ENCODE peak calls at places on chromosomes 13 and 19, in six cellular contexts. H is fibroblast of lung; G is NCI-H2171; X is KBM-7; E is amniotic stem cell; C is stimulated activated CD4-positive, alpha-beta T cell treated with anti-CD3 and anti-CD28 coated beads, Interleukin-4, amount 100 ng/mL, for 24 hours. M is an unnamed sample.

GRCh38 chr19:13134626-13135025 is 15.5 kb downstream of the STX10 start:
- DNase-seq in G (no peak), X (no peak), H (no peak), C (no peak), E (no peak), M (no peak)

GRCh38 chr13:24463078-24463477 is 49.5 kb downstream of the PARP4 start:
- DNase-seq in X (no peak), G (no peak), H (no peak), C (no peak), E (no peak), M (no peak)

GRCh38 chr19:6041991-6042421 is 64.1 kb upstream of the RANBP3 start:
- DNase-seq in H (no peak), X (no peak), C (no peak), G (no peak), E (no peak), M (no peak)

GRCh38 chr13:70098669-70099068 is 9.0 kb upstream of the ATXN8OS start:
- DNase-seq in G (peak), C (no peak), H (no peak), E (no peak), X (peak), M (no peak)

GRCh38 chr13:94312511-94313191 is 166.8 kb downstream of the DCT start:
- DNase-seq in G (no peak), E (no peak), X (no peak), H (peak), C (no peak), M (no peak)

GRCh38 chr13:110109910-110110309 is 197.0 kb downstream of the COL4A1 start:
- DNase-seq in X (no peak), C (no peak), H (peak), G (no peak), E (peak), M (no peak)

GRCh38 chr19:17836530-17836929 is 11.3 kb downstream of the JAK3 start:
- DNase-seq in G (no peak), C (no peak), X (no peak), H (no peak), E (no peak), M (no peak)

GRCh38 chr19:14943601-14944000 is 2.3 kb downstream of the OR7C2 start:
- DNase-seq in G (no peak), C (no peak), E (no peak), X (peak), H (no peak), M (no peak)

GRCh38 chr13:30805603-30806011 is 70.3 kb downstream of the ALOX5AP start:
- DNase-seq in H (peak), G (no peak), E (no peak), C (no peak), X (no peak), M (no peak)

GRCh38 chr13:113589251-113589960 is 4.9 kb downstream of the TFDP1 start:
- DNase-seq in G (no peak), X (no peak), C (no peak), E (no peak), H (no peak), M (no peak)

GRCh38 chr19:45166723-45167252 is 6.0 kb upstream of the NKPD1 start:
- DNase-seq in G (no peak), E (no peak), X (no peak), C (no peak), H (no peak), M (peak)

GRCh38 chr19:6217752-6218403 is 61.9 kb downstream of the MLLT1 start:
- DNase-seq in X (no peak), E (no peak), C (no peak), H (no peak), G (no peak), M (no peak)

GRCh38 chr13:42484396-42484795 is 89.6 kb upstream of the TNFSF11 start:
- DNase-seq in E (no peak), C (no peak), H (peak), X (no peak), G (peak), M (no peak)

GRCh38 chr19:17184381-17184841 is 30.7 kb upstream of the USE1 start:
- DNase-seq in E (no peak), G (no peak), X (peak), H (no peak), C (peak), M (no peak)

GRCh38 chr19:34232566-34233481 is 21.5 kb upstream of the GARRE1 start:
- DNase-seq in G (no peak), H (peak), C (peak), X (peak), E (peak), M (no peak)

GRCh38 chr13:38372818-38373217 is 23.2 kb downstream of the UFM1 start:
- DNase-seq in G (no peak), C (no peak), E (no peak), X (no peak), H (no peak), M (no peak)

GRCh38 chr13:105090244-105090643 is 1445.2 kb downstream of the EFNB2 start:
- DNase-seq in H (peak), E (no peak), G (no peak), C (no peak), X (no peak), M (no peak)

GRCh38 chr19:5339950-5340636 is 519 bp downstream of the PTPRS start:
- DNase-seq in C (no peak), G (peak), E (no peak), X (no peak), H (no peak), M (peak)

GRCh38 chr13:23044906-23045305 is 135.9 kb upstream of the SGCG start:
- DNase-seq in H (no peak), C (no peak), X (no peak), E (no peak), G (no peak), M (no peak)

GRCh38 chr19:7933411-7933810 is 7.5 kb upstream of the CTXN1 start:
- DNase-seq in X (no peak), E (no peak), H (no peak), G (no peak), C (no peak), M (no peak)

GRCh38 chr19:46579286-46579944 is 21.7 kb upstream of the CALM3 start:
- DNase-seq in E (no peak), C (peak), X (peak), H (no peak), G (no peak), M (peak)

GRCh38 chr13:95191821-95192220 is 109.4 kb downstream of the ABCC4 start:
- DNase-seq in E (peak), C (peak), H (peak), G (peak), X (peak), M (peak)

GRCh38 chr13:33676700-33677048 is 141.3 kb upstream of the RFC3 start:
- DNase-seq in G (no peak), E (peak), C (peak), X (peak), H (peak), M (peak)

GRCh38 chr13:39038569-39038898 is 278 bp downstream of the NHLRC3 start:
- DNase-seq in H (no peak), X (no peak), G (no peak), E (no peak), C (peak), M (no peak)

GRCh38 chr13:113924184-113924583 is 49.7 kb downstream of the C13orf46 start:
- DNase-seq in H (no peak), C (no peak), E (no peak), X (no peak), G (no peak), M (no peak)

GRCh38 chr19:4474504-4475136 is 2.5 kb downstream of the HDGFL2 start:
- DNase-seq in E (peak), G (peak), H (peak), C (no peak), X (no peak), M (peak)

GRCh38 chr19:50870417-50871089 is 2.7 kb upstream of the KLK2 start:
- DNase-seq in G (no peak), E (no peak), H (no peak), X (no peak), C (peak), M (no peak)

GRCh38 chr13:33129886-33130285 is 113.7 kb downstream of the KL start:
- DNase-seq in G (no peak), X (no peak), C (no peak), E (no peak), H (no peak), M (no peak)

GRCh38 chr19:55461974-55462628 is 659 bp upstream of the ISOC2 start:
- DNase-seq in C (no peak), E (no peak), X (no peak), H (peak), G (no peak), M (no peak)

GRCh38 chr13:64332048-64332447 is 2898.1 kb downstream of the PCDH9 start:
- DNase-seq in G (no peak), E (no peak), C (no peak), X (no peak), H (peak), M (no peak)

GRCh38 chr19:7977021-7977722 is 28.3 kb downstream of the ELAVL1 start:
- DNase-seq in G (no peak), E (no peak), C (no peak), X (no peak), H (no peak), M (no peak)

GRCh38 chr19:11964858-11965645 is at the start of gene ZNF763:
- DNase-seq in X (no peak), E (peak), G (no peak), H (peak), C (peak), M (peak)